ENCODE peak calls at places on chromosomes 2 and 18, in four cellular contexts. B is IMR-90, G is K562, T is GM12878. W is an unnamed sample. For H3K36me3, the result is how much of the 10 kb centered on the place peaks cover.

GRCh38 chr2:186949716-186950256 is 100.8 kb upstream of the ZSWIM2 start:
- DNase-seq in G (no peak), B (no peak), T (no peak), W (no peak)

GRCh38 chr2:20179755-20180594 is 45.0 kb downstream of the SDC1 start:
- DNase-seq in B (no peak), G (peak), T (no peak), W (peak)

GRCh38 chr2:20507166-20507692 is 60.4 kb downstream of the RHOB start:
- DNase-seq in G (peak), T (peak), B (peak), W (no peak)

GRCh38 chr2:67649331-67650071 is 252.4 kb downstream of the ETAA1 start:
- DNase-seq in T (no peak), B (peak), G (no peak), W (peak)

GRCh38 chr2:172662099-172662498 is 73.5 kb upstream of the RAPGEF4 start:
- DNase-seq in G (no peak), B (no peak), T (no peak), W (no peak)

GRCh38 chr2:209977386-209978239 is 24.8 kb upstream of the RPE start:
- DNase-seq in T (peak), G (peak), B (peak), W (peak)

GRCh38 chr2:64854773-64855237 is 134.4 kb upstream of the SLC1A4 start:
- DNase-seq in G (peak), T (no peak), B (peak), W (no peak)

GRCh38 chr18:47550611-47551010 is 299.2 kb upstream of the SKOR2 start:
- DNase-seq in T (no peak), G (no peak), B (no peak), W (no peak)

GRCh38 chr2:16784652-16785051 is 119.0 kb upstream of the CYRIA start:
- DNase-seq in G (no peak), T (no peak), B (no peak), W (no peak)

GRCh38 chr2:179917272-179917671 is 55.9 kb upstream of the ZNF385B start:
- DNase-seq in B (peak), G (no peak), T (no peak), W (no peak)

GRCh38 chr18:65990944-65991708 is 240.3 kb downstream of the CDH7 start:
- DNase-seq in G (no peak), T (no peak), B (no peak), W (no peak)
- TF ChIP-seq RCOR1 in G (no peak), T (no peak), B (no peak), W (no peak)

DNA sequence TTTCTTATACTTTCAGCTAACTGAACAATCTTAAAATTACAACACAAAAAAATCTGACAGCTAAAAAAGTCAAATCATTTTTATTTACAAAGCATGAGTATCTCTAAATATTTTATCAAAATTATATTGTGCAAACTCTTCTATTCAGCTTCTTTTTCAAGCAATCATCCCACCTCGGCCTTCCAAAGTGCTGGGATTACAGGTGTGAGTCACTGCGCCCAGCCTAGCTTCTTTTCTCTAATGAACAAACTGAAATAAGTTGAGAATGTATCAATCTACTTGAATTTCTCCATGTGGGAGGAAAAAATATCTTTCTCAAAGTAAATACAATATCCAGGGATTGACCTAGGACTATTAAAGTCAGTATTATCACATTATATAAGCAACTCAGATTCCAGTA is 14.9 kb downstream of the NDUFS1 start:
- DNase-seq in B (no peak), T (no peak), G (no peak), W (no peak)
- H3K36me3 ChIP-seq in B (half or more), T (under half), G (half or more), W (half or more)

GRCh38 chr18:57523171-57523956 is 63.1 kb downstream of the FECH start:
- DNase-seq in B (no peak), G (peak), T (no peak), W (no peak)
- TF ChIP-seq RAD21 in B (no peak), G (no peak), T (no peak), W (no peak)

DNA sequence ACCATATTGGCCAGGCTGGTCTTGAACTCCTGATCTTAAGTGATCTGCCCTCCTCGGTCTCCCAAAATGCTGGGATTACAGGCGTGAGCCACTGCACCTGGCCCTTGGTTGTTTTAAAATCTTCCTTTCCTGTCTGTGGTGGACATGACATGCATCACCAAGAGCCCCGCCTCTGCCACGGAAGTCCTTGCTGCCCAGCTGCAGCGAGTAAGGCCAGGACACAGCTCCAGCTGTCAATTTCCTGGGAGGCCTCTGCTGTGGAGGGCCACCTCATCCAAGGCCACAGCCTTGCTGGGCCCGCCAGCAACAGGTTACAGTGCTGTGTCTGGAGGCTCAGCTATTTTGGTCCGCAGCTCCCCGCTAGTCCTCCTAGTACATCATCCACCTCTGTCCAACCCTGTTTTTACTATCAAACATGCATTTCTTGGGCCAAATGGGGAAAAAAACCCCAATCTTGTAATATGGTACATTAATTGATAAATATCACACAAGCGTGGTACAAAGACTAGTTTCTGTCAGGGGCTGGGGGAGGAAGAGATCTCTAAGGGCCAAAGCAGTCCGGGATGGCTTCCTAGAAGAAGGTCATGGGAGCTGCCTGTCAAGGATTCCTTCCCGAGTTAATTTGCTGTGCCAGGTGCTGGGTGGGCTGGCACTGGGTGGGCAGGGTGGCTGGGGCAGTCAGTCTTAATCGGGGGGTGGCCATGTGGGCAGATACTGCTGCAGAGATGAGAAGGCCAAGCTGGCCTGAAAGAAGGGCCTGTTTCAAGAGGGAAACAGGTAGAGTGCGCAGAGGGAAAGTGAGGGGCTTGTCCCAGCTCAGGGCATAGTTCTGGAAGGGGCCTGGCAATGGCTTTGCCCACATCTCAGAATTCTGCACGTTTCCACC is 100.5 kb downstream of the INHBB start:
- DNase-seq in B (no peak), T (no peak), G (no peak), W (no peak)
- TF ChIP-seq RCOR1 in B (no peak), T (no peak), G (no peak), W (no peak)

GRCh38 chr2:178123163-178123562 is 10.9 kb downstream of the RBM45 start:
- DNase-seq in B (no peak), T (no peak), G (no peak), W (no peak)

GRCh38 chr2:178119181-178119922 is 7.1 kb downstream of the RBM45 start:
- DNase-seq in T (no peak), B (no peak), G (no peak), W (no peak)

GRCh38 chr2:178112202-178113152 is at the start of gene RBM45:
- DNase-seq in G (peak), T (peak), B (peak), W (peak)

GRCh38 chr2:178114462-178114861 is 2.2 kb downstream of the RBM45 start:
- DNase-seq in B (no peak), G (no peak), T (no peak), W (no peak)

GRCh38 chr2:178117725-178118124 is 5.5 kb downstream of the RBM45 start:
- DNase-seq in T (no peak), B (no peak), G (no peak), W (no peak)
- H3K36me3 ChIP-seq in T (under half), B (under half), G (under half), W (half or more)

GRCh38 chr2:37262510-37262909 is 31.1 kb downstream of the NDUFAF7 start:
- DNase-seq in G (no peak), B (no peak), T (no peak), W (no peak)
- TF ChIP-seq RAD21 in G (no peak), B (no peak), T (no peak), W (no peak)

GRCh38 chr2:26519396-26519991 is 41.6 kb upstream of the OTOF start:
- DNase-seq in T (no peak), G (no peak), B (no peak), W (no peak)
- TF ChIP-seq RCOR1 in T (no peak), G (no peak), B (no peak), W (no peak)

GRCh38 chr2:224085811-224086210 is 46.7 kb upstream of the SERPINE2 start:
- DNase-seq in G (no peak), B (no peak), T (no peak), W (no peak)

GRCh38 chr2:224084266-224084892 is 45.3 kb upstream of the SERPINE2 start:
- DNase-seq in B (no peak), T (no peak), G (peak), W (no peak)

GRCh38 chr2:224086226-224086911 is 47.3 kb upstream of the SERPINE2 start:
- DNase-seq in B (peak), G (no peak), T (no peak), W (no peak)

GRCh38 chr2:224085246-224085645 is 46.2 kb upstream of the SERPINE2 start:
- DNase-seq in B (peak), T (no peak), G (no peak), W (no peak)

GRCh38 chr2:224083631-224084030 is 44.5 kb upstream of the SERPINE2 start:
- DNase-seq in G (no peak), B (no peak), T (no peak), W (no peak)
- H3K36me3 ChIP-seq in G (under half), B (under half), T (under half), W (under half)